ENCODE peak calls at places on chromosomes 1 and 21, in six cellular contexts. Q is H1, E is HepG2, X is A549, T is ovary, V is stomach. H is an unnamed sample.

GRCh38 chr1:8374812-8375211 is 56.9 kb downstream of the SLC45A1 start:
- DNase-seq in Q (no peak), E (peak; percentile 49), X (peak; percentile 43), T (no peak), V (peak; percentile 52), H (no peak)

GRCh38 chr1:180424848-180425457 is 77.4 kb downstream of the ACBD6 start:
- DNase-seq in Q (no peak), E (no peak), X (no peak), T (no peak), V (no peak), H (no peak)

GRCh38 chr1:197924516-197925123 is 7.4 kb downstream of the LHX9 start:
- DNase-seq in Q (no peak), E (peak; percentile 53), X (peak; percentile 75), T (peak; percentile 45), V (no peak), H (no peak)

GRCh38 chr1:206686486-206687249 is 2.0 kb downstream of the MAPKAPK2 start:
- DNase-seq in Q (no peak), E (no peak), X (peak; percentile 28), T (no peak), V (no peak), H (no peak)

GRCh38 chr1:236502579-236502971 is 21.2 kb upstream of the LGALS8 start:
- DNase-seq in Q (no peak), E (peak; percentile 89), X (no peak), T (no peak), V (no peak), H (no peak)

GRCh38 chr21:44955141-44955802 is 15.4 kb downstream of the SLX9 start:
- DNase-seq in Q (no peak), E (no peak), X (no peak), T (no peak), V (no peak), H (no peak)

GRCh38 chr1:42684139-42684538 is 1.9 kb downstream of the YBX1 start:
- DNase-seq in Q (no peak), E (peak; percentile 20), X (no peak), T (no peak), V (no peak), H (no peak)

GRCh38 chr1:181317261-181317924 is 165.9 kb upstream of the CACNA1E start:
- DNase-seq in Q (no peak), E (no peak), X (no peak), T (no peak), V (no peak), H (no peak)

GRCh38 chr1:198880818-198881597 is 242.2 kb downstream of the PTPRC start:
- DNase-seq in Q (no peak), E (peak; percentile 13), X (peak; percentile 9), T (no peak), V (no peak), H (no peak)

GRCh38 chr1:202282596-202283283 is 59.0 kb downstream of the UBE2T start:
- DNase-seq in Q (no peak), E (no peak), X (no peak), T (no peak), V (no peak), H (no peak)

GRCh38 chr1:188615321-188615720 is 1786.6 kb downstream of the PLA2G4A start:
- DNase-seq in Q (no peak), E (no peak), X (no peak), T (no peak), V (no peak), H (no peak)

GRCh38 chr1:218517507-218517906 is 172.4 kb downstream of the TGFB2 start:
- DNase-seq in Q (no peak), E (no peak), X (no peak), T (no peak), V (no peak), H (no peak)

GRCh38 chr1:56362994-56363770 is 216.2 kb downstream of the PLPP3 start:
- DNase-seq in Q (no peak), E (peak; percentile 59), X (no peak), T (no peak), V (no peak), H (no peak)

GRCh38 chr1:193108471-193108870 is 3.3 kb upstream of the GLRX2 start:
- DNase-seq in Q (no peak), E (no peak), X (no peak), T (no peak), V (no peak), H (no peak)

GRCh38 chr21:44294391-44295162 is 5.3 kb upstream of the PFKL start:
- DNase-seq in Q (no peak), E (no peak), X (no peak), T (peak; percentile 70), V (peak; percentile 34), H (peak; percentile 65)

GRCh38 chr1:58652351-58653184 is 47.3 kb downstream of the MYSM1 start:
- DNase-seq in Q (no peak), E (peak; percentile 64), X (peak; percentile 55), T (peak; percentile 62), V (peak; percentile 64), H (peak; percentile 82)

GRCh38 chr1:100034465-100034864 is 64.7 kb downstream of the SLC35A3 start:
- DNase-seq in Q (no peak), E (peak; percentile 41), X (peak; percentile 22), T (no peak), V (no peak), H (no peak)

GRCh38 chr1:245762396-245762910 is 607.7 kb downstream of the KIF26B start:
- DNase-seq in Q (no peak), E (no peak), X (no peak), T (no peak), V (no peak), H (no peak)

GRCh38 chr1:224495861-224496260 is 61.3 kb upstream of the WDR26 start:
- DNase-seq in Q (no peak), E (no peak), X (no peak), T (no peak), V (no peak), H (no peak)

GRCh38 chr21:16070207-16070651 is 340.4 kb downstream of the USP25 start:
- DNase-seq in Q (no peak), E (no peak), X (no peak), T (no peak), V (no peak), H (no peak)

GRCh38 chr1:50959303-50959912 is 659 bp downstream of the FAF1 start:
- DNase-seq in Q (no peak), E (peak; percentile 11), X (no peak), T (peak; percentile 39), V (no peak), H (peak; percentile 12)
- TF ChIP-seq CTCF in Q (no peak), E (no peak), X (no peak), T (no peak), V (no peak), H (no peak)

GRCh38 chr1:228083871-228084278 is 1.4 kb downstream of the ARF1 start:
- DNase-seq in Q (no peak), E (no peak), X (no peak), T (no peak), V (no peak), H (no peak)

GRCh38 chr1:228084325-228084724 is 1.8 kb downstream of the ARF1 start:
- DNase-seq in Q (no peak), E (no peak), X (no peak), T (no peak), V (no peak), H (no peak)

GRCh38 chr1:228081578-228082259 is 789 bp upstream of the ARF1 start:
- DNase-seq in Q (no peak), E (no peak), X (no peak), T (peak; percentile 42), V (no peak), H (no peak)

GRCh38 chr1:228082260-228082974 is at the start of gene ARF1:
- DNase-seq in Q (peak; percentile 84), E (peak; percentile 78), X (peak; percentile 94), T (peak; percentile 95), V (peak; percentile 93), H (peak; percentile 79)

DNA sequence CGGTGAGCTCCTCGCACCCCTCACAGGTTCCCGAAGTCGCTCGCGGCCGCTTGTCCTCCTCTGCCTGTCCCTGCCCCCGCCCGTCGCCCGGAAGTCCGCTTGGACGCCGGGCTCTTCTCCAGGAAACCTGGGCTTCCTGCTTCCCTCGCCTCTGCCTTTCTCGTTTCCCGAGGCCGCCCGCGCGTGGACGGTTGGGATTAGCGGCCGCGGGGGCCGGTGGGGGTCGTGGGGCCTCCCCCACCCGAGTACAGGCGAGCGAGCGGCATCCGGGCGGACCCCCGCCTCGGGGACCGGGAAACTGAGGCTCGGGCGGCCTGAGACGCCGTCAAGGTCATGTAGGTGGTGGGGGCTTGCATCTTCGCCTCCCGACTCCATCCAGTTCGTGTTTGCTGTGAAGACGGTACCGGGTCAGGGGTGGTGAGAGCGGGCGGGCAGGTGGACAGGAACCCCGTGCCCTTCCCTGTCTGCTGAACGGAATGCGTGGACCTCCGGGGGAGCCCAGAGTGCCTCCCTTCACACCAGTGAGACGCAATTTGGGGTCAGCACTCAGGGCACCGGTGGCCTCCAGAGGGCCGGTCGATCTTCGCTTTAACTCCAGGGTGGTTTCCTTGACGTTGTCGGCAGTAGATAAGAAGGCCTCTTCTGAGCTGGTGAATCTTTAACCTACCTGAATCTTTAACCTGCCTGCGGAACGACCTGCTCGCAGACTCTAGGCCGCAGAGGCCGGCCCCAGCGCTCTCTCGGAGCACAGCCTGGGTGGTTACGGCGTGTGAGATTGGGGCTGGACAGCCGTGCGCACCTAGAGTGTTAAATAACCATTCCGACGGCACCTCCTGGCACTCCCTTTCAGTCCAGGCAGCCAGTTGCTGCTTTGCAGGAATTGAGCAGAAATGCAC is 715 bp downstream of the ARF1 start:
- DNase-seq in Q (no peak), E (no peak), X (no peak), T (peak; percentile 74), V (peak; percentile 63), H (peak; percentile 37)
- TF ChIP-seq POLR2A in Q (peak; percentile 55), E (peak; percentile 61), X (no peak), T (no peak), V (no peak), H (no peak)

GRCh38 chr21:36964398-36964797 is 2.1 kb downstream of the HLCS start:
- DNase-seq in Q (no peak), E (no peak), X (no peak), T (no peak), V (no peak), H (no peak)
- TF ChIP-seq EP300 in Q (no peak), E (no peak), X (no peak), T (no peak), V (no peak), H (no peak)

GRCh38 chr1:229260297-229260696 is 10.6 kb upstream of the RAB4A start:
- DNase-seq in Q (no peak), E (no peak), X (no peak), T (no peak), V (no peak), H (no peak)
- TF ChIP-seq CTCF in Q (no peak), E (no peak), X (no peak), T (no peak), V (no peak), H (no peak)